ENCODE peak calls at places on chromosomes 1 and 21, in seven cellular contexts. M is posterior cingulate gyrus; O is cardiac fibroblast; Q is pancreas; W is Right ventricle myocardium superior; G is effector CD8-positive, alpha-beta T cell; T is cerebellar cortex. I is an unnamed sample.

GRCh38 chr1:44894591-44894990 is 51.5 kb upstream of the PTCH2 start:
- DNase-seq in M (no peak), O (peak), Q (no peak), W (no peak), G (no peak), T (no peak), I (no peak)

GRCh38 chr21:27363719-27364479 is 397.0 kb upstream of the ADAMTS5 start:
- DNase-seq in M (no peak), O (no peak), Q (no peak), W (no peak), G (no peak), T (no peak), I (no peak)

GRCh38 chr21:45598666-45599065 is 44.9 kb upstream of the PCBP3 start:
- DNase-seq in M (no peak), O (no peak), Q (no peak), W (no peak), G (no peak), T (no peak), I (peak)

GRCh38 chr21:45612096-45613019 is 31.2 kb upstream of the PCBP3 start:
- DNase-seq in M (no peak), O (peak), Q (no peak), W (no peak), G (no peak), T (peak), I (peak)

GRCh38 chr1:234214129-234214910 is 158.9 kb upstream of the COA6 start:
- DNase-seq in M (peak), O (no peak), Q (peak), W (peak), G (no peak), T (peak), I (peak)

GRCh38 chr1:196071452-196071851 is 536.8 kb downstream of the KCNT2 start:
- DNase-seq in M (no peak), O (no peak), Q (no peak), W (no peak), G (no peak), T (no peak), I (no peak)

GRCh38 chr1:33358114-33358770 is 37.3 kb upstream of the A3GALT2 start:
- DNase-seq in M (no peak), O (no peak), Q (no peak), W (no peak), G (no peak), T (no peak), I (no peak)

GRCh38 chr1:9912264-9912936 is 2.3 kb upstream of the CTNNBIP1 start:
- DNase-seq in M (no peak), O (no peak), Q (no peak), W (no peak), G (no peak), T (no peak), I (no peak)

GRCh38 chr1:179929955-179930798 is 24.4 kb upstream of the CEP350 start:
- DNase-seq in M (no peak), O (peak), Q (no peak), W (no peak), G (no peak), T (no peak), I (no peak)

GRCh38 chr1:18575620-18576019 is 55.0 kb upstream of the PAX7 start:
- DNase-seq in M (no peak), O (no peak), Q (peak), W (peak), G (peak), T (no peak), I (peak)

GRCh38 chr1:186710696-186711095 is 30.5 kb upstream of the PTGS2 start:
- DNase-seq in M (no peak), O (no peak), Q (no peak), W (no peak), G (no peak), T (no peak), I (no peak)

GRCh38 chr1:176847052-176847451 is 317.5 kb downstream of the ASTN1 start:
- DNase-seq in M (no peak), O (no peak), Q (no peak), W (no peak), G (no peak), T (no peak), I (no peak)

GRCh38 chr1:155005076-155005971 is 2.7 kb downstream of the ZBTB7B start:
- DNase-seq in M (no peak), O (peak), Q (peak), W (peak), G (no peak), T (no peak), I (peak)

GRCh38 chr1:203629509-203630082 is 3.0 kb downstream of the ATP2B4 start:
- DNase-seq in M (peak), O (peak), Q (peak), W (peak), G (peak), T (peak), I (peak)

GRCh38 chr1:232226197-232226681 is 403.7 kb downstream of the SIPA1L2 start:
- DNase-seq in M (no peak), O (peak), Q (no peak), W (no peak), G (no peak), T (no peak), I (peak)

GRCh38 chr1:119353851-119354250 is 14.7 kb upstream of the HAO2 start:
- DNase-seq in M (no peak), O (no peak), Q (no peak), W (no peak), G (no peak), T (no peak), I (no peak)